ENCODE peak calls at places on chromosomes 6 and 20, in eight cellular contexts. N, R, V, W, M, D, X and K are unnamed samples.

GRCh38 chr20:58109126-58109880 is 119.2 kb downstream of the ANKRD60 start:
- DNase-seq in N (no peak), R (no peak), V (no peak), X (peak; percentile 51), M (no peak), D (peak; percentile 89), W (no peak), K (peak; percentile 14)

GRCh38 chr20:56018750-56019149 is 13.4 kb upstream of the CBLN4 start:
- DNase-seq in N (no peak), M (no peak), R (no peak), W (no peak), V (no peak), D (no peak), X (no peak), K (no peak)

GRCh38 chr6:117597755-117598154 is 4.6 kb downstream of the GOPC start:
- DNase-seq in N (no peak), M (no peak), D (no peak), W (no peak), V (no peak), X (no peak), R (no peak), K (no peak)

GRCh38 chr6:20366082-20366834 is 35.4 kb upstream of the E2F3 start:
- DNase-seq in N (no peak), D (no peak), W (no peak), M (peak; percentile 47), X (no peak), V (no peak), R (no peak), K (no peak)

GRCh38 chr6:18533793-18534192 is 146.6 kb downstream of the RNF144B start:
- DNase-seq in W (no peak), D (no peak), V (no peak), M (no peak), X (no peak), N (no peak), R (no peak), K (no peak)

GRCh38 chr6:53246924-53247323 is 98.3 kb upstream of the GCM1 start:
- DNase-seq in M (no peak), R (no peak), X (no peak), N (no peak), V (no peak), W (no peak), D (peak; percentile 19), K (no peak)

GRCh38 chr6:162750776-162751175 is 23.0 kb downstream of the PACRG start:
- DNase-seq in D (no peak), X (peak; percentile 1), V (no peak), N (no peak), W (peak; percentile 62), R (no peak), M (no peak), K (no peak)

GRCh38 chr6:141413196-141413595 is 719.5 kb upstream of the GJE1 start:
- DNase-seq in X (peak; percentile 41), N (no peak), V (no peak), D (no peak), R (no peak), M (no peak), W (no peak), K (no peak)

GRCh38 chr6:53831956-53832660 is 37.3 kb downstream of the LRRC1 start:
- DNase-seq in X (no peak), W (no peak), D (no peak), V (no peak), N (no peak), M (no peak), R (no peak), K (no peak)

GRCh38 chr6:45676376-45676775 is 298.6 kb upstream of the SUPT3H start:
- DNase-seq in R (no peak), M (no peak), X (no peak), V (no peak), W (no peak), D (no peak), N (no peak), K (no peak)

GRCh38 chr6:89458720-89459119 is 25.8 kb downstream of the ANKRD6 start:
- DNase-seq in R (no peak), M (no peak), D (peak; percentile 31), X (no peak), V (no peak), W (no peak), N (no peak), K (no peak)

GRCh38 chr6:43698584-43699349 is 11.2 kb upstream of the MRPS18A start:
- DNase-seq in R (no peak), D (peak; percentile 87), M (no peak), V (no peak), N (peak; percentile 62), W (peak; percentile 52), X (peak; percentile 51), K (peak; percentile 80)

GRCh38 chr6:35568967-35569606 is 56.4 kb upstream of the TULP1 start:
- DNase-seq in X (no peak), W (no peak), D (no peak), M (peak; percentile 28), V (no peak), N (peak; percentile 65), R (no peak), K (peak; percentile 55)

GRCh38 chr6:81145506-81145905 is 607.0 kb downstream of the TENT5A start:
- DNase-seq in W (no peak), M (no peak), V (no peak), R (no peak), N (no peak), X (peak; percentile 29), D (no peak), K (no peak)

GRCh38 chr20:4195499-4195898 is 180.1 kb upstream of the RNF24 start:
- DNase-seq in R (no peak), X (peak; percentile 14), M (no peak), W (no peak), N (no peak), V (no peak), D (no peak), K (peak; percentile 25)

GRCh38 chr6:11232968-11233626 is 629 bp upstream of the NEDD9 start:
- DNase-seq in N (no peak), M (no peak), R (no peak), D (no peak), X (no peak), V (no peak), W (no peak), K (no peak)

GRCh38 chr6:6749791-6750434 is 161.4 kb downstream of the LY86 start:
- DNase-seq in V (peak; percentile 82), R (no peak), D (peak; percentile 97), W (peak; percentile 37), M (no peak), X (peak; percentile 67), N (peak; percentile 74), K (peak; percentile 90)

GRCh38 chr20:60302875-60303274 is 344.7 kb downstream of the CDH26 start:
- DNase-seq in X (no peak), D (no peak), V (no peak), M (no peak), W (no peak), R (no peak), N (no peak), K (no peak)

GRCh38 chr6:100346828-100347227 is 117.9 kb downstream of the SIM1 start:
- DNase-seq in V (no peak), W (no peak), D (peak; percentile 71), N (no peak), X (peak; percentile 78), M (no peak), R (no peak), K (peak; percentile 77)
- H3K4me3 ChIP-seq in V (no peak overlapping the region), W (no peak overlapping the region), D (peak overlapping the region; percentile 45), N (no peak overlapping the region), X (no peak overlapping the region), M (no peak overlapping the region), R (no peak overlapping the region), K (no peak overlapping the region)

DNA sequence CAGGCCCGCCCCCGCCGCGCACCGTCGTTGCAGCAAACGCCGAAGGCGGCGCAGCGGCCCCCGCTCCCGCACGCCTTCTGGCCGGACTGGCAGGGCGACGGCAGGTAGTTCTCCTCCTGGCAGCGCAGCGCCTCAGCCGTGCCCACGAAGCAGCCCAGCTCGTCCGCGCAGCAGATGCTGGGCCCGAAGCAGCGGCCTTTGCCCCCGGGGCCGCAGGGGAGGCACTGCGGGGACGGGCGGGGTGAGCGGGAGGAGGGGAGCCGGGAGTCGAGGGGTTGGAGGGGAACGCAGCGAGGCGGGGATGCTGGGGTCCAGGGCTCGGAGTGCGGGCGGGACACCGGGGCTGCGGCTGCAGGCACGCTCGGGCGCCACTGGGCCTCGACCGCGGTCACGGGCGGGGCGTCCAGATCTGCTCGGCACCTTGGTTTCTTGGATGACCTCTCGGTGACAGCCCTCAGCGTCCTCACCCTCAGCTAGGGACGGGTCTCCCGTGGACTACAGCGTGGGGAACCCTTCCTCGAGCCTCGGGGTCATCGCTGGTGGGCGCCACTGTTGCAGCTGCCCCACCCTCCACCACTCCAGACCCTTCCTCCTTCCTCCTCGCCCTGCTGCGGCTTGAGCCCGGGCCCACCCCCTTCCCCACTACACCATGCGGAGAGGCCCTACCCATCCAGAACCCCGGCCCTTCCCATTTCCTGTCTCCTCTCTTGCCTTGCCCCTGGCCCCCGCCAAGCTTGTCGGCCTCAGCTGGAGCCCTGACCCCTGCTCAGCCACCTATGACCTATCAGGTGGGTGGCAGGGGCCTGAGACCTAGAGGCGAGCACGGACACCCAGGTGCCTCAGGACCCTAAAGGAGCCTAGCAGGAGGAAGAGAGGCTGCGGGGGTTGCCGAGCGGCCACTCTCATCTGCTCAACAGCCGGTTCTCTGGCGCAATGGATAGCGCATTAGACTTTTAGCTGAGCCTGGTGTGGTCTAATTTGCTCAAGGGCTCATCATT is 1.3 kb downstream of the AVP start:
- DNase-seq in R (no peak), V (no peak), N (no peak), M (no peak), X (no peak), D (peak; percentile 73), W (no peak), K (no peak)
- TF ChIP-seq CTCF in R (no peak), V (no peak), N (no peak), M (no peak), X (no peak), D (no peak), W (no peak), K (no peak)

GRCh38 chr6:28648035-28648877 is 122.6 kb downstream of the GPX5 start:
- DNase-seq in V (peak; percentile 49), N (no peak), R (no peak), W (no peak), X (peak; percentile 80), M (peak; percentile 8), D (no peak), K (peak; percentile 80)
- H3K4me3 ChIP-seq in V (peak overlapping the region; percentile 75), N (peak overlapping the region; percentile 45), R (peak overlapping the region; percentile 11), W (peak overlapping the region; percentile 71), X (peak overlapping the region; percentile 75), M (no peak overlapping the region), D (peak overlapping the region; percentile 92), K (peak overlapping the region; percentile 70)

GRCh38 chr6:13574149-13574570 is 241 bp upstream of the SIRT5 start:
- DNase-seq in R (peak; percentile 71), D (peak; percentile 99), V (peak; percentile 77), W (peak; percentile 75), M (peak; percentile 94), X (peak; percentile 87), N (peak; percentile 94), K (peak; percentile 93)
- TF ChIP-seq CTCF in R (peak; percentile 61), D (peak; percentile 8), V (peak; percentile 42), W (peak; percentile 52), M (peak; percentile 56), X (peak; percentile 61), N (peak; percentile 47), K (peak; percentile 30)